ENCODE peak calls at places on chromosomes 5 and 9, in eight cellular contexts. B is GM13976, S is activated gamma-delta T cell, A is foreskin fibroblast, Z is nucleus accumbens, F is left ventricle myocardium inferior, K is frontal cortex, W is NB4. D is an unnamed sample.

GRCh38 chr5:530001-530400 is 5.8 kb upstream of the SLC9A3 start:
- DNase-seq in A (no peak), Z (no peak), W (peak), F (no peak), K (no peak), B (no peak), S (no peak), D (no peak)

GRCh38 chr5:66411701-66412100 is 184.5 kb upstream of the MAST4 start:
- DNase-seq in K (no peak), S (no peak), Z (no peak), B (no peak), A (no peak), W (no peak), F (no peak), D (no peak)

GRCh38 chr5:132657676-132658382 is at the start of gene IL13:
- DNase-seq in W (peak), K (no peak), S (no peak), A (no peak), Z (no peak), F (no peak), B (no peak), D (no peak)

GRCh38 chr9:137487454-137488329 is 28.6 kb upstream of the NSMF start:
- DNase-seq in B (no peak), W (no peak), A (no peak), K (no peak), F (no peak), S (no peak), Z (no peak), D (no peak)

GRCh38 chr5:175526691-175527090 is 48.3 kb downstream of the SFXN1 start:
- DNase-seq in K (no peak), A (no peak), Z (no peak), B (no peak), W (no peak), F (no peak), S (no peak), D (no peak)

GRCh38 chr5:179828756-179829421 is 8.2 kb downstream of the SQSTM1 start:
- DNase-seq in Z (no peak), F (no peak), W (no peak), B (no peak), K (no peak), A (no peak), S (no peak), D (no peak)

GRCh38 chr9:110179734-110180133 is 28.2 kb downstream of the C9orf152 start:
- DNase-seq in K (no peak), B (no peak), A (peak), F (no peak), S (no peak), W (peak), Z (no peak), D (no peak)

GRCh38 chr9:84947412-84947972 is 278.0 kb downstream of the NTRK2 start:
- DNase-seq in Z (no peak), W (no peak), A (no peak), F (peak), S (no peak), K (no peak), B (no peak), D (no peak)

GRCh38 chr5:154630410-154630809 is 124.8 kb upstream of the LARP1 start:
- DNase-seq in B (no peak), A (peak), K (no peak), F (no peak), W (no peak), S (no peak), Z (no peak), D (no peak)

GRCh38 chr9:69063839-69064238 is 28.3 kb downstream of the FXN start:
- DNase-seq in W (no peak), Z (no peak), K (no peak), A (no peak), B (no peak), S (no peak), F (no peak), D (no peak)

GRCh38 chr9:73104342-73104741 is 47.3 kb upstream of the ANXA1 start:
- DNase-seq in W (no peak), F (no peak), A (no peak), B (no peak), K (no peak), S (no peak), Z (no peak), D (no peak)

GRCh38 chr5:39057745-39058144 is 16.5 kb downstream of the RICTOR start:
- DNase-seq in S (no peak), Z (no peak), B (no peak), A (no peak), F (no peak), W (no peak), K (no peak), D (no peak)

GRCh38 chr5:137751869-137752491 is 2.2 kb downstream of the HNRNPA0 start:
- DNase-seq in K (peak), S (no peak), B (no peak), W (peak), F (no peak), Z (peak), A (peak), D (no peak)

GRCh38 chr5:172795401-172795977 is 24.5 kb upstream of the DUSP1 start:
- DNase-seq in F (peak), W (no peak), K (no peak), Z (peak), A (peak), S (no peak), B (peak), D (no peak)

GRCh38 chr5:83925952-83926351 is 205.3 kb upstream of the HAPLN1 start:
- DNase-seq in A (no peak), S (no peak), B (no peak), Z (no peak), K (no peak), W (no peak), F (no peak), D (no peak)

GRCh38 chr5:148214665-148215064 is 11.8 kb downstream of the SPINK6 start:
- DNase-seq in S (no peak), W (no peak), B (no peak), F (no peak), K (no peak), Z (no peak), A (no peak), D (no peak)

GRCh38 chr5:163094492-163095180 is 342.8 kb upstream of the CCNG1 start:
- DNase-seq in S (no peak), Z (no peak), F (no peak), B (peak), W (no peak), K (no peak), A (no peak), D (no peak)

GRCh38 chr5:93532370-93532769 is 48.6 kb downstream of the NR2F1-AS1 start:
- DNase-seq in S (no peak), W (peak), Z (peak), B (no peak), K (no peak), A (peak), F (peak), D (no peak)

GRCh38 chr5:123450641-123451421 is 27.6 kb upstream of the CEP120 start:
- DNase-seq in F (no peak), A (no peak), S (no peak), K (no peak), W (no peak), Z (no peak), B (no peak), D (no peak)

GRCh38 chr9:16112116-16112515 is 559.3 kb downstream of the CCDC171 start:
- DNase-seq in F (no peak), A (no peak), W (no peak), K (no peak), Z (no peak), S (no peak), B (no peak), D (no peak)

GRCh38 chr5:170623576-170624181 is 119.9 kb downstream of the KCNIP1 start:
- DNase-seq in W (peak), A (peak), S (no peak), B (peak), Z (peak), K (no peak), F (no peak), D (peak)

GRCh38 chr5:135834639-135835529 is at the start of gene SLC25A48:
- DNase-seq in S (no peak), K (no peak), W (no peak), B (peak), A (no peak), Z (peak), F (peak), D (peak)

GRCh38 chr5:158154226-158155005 is 295.5 kb upstream of the CLINT1 start:
- DNase-seq in Z (no peak), A (peak), B (no peak), S (no peak), F (no peak), K (no peak), W (no peak), D (no peak)

D was measured in neural crest cell.